ENCODE peak calls at places on chromosomes 2 and 18, in four cellular contexts. V is neuronal stem cell, Q is hepatocyte, W is K562. N is an unnamed sample.

GRCh38 chr2:59826177-59826576 is 727.3 kb downstream of the BCL11A start:
- DNase-seq in V (no peak), W (no peak), Q (no peak), N (no peak)

GRCh38 chr2:108383146-108383830 is 5.5 kb downstream of the SULT1C4 start:
- DNase-seq in W (no peak), Q (no peak), V (peak; percentile 9), N (no peak)

GRCh38 chr2:96949701-96950350 is 36.6 kb downstream of the FAM178B start:
- DNase-seq in Q (no peak), V (no peak), W (no peak), N (peak; percentile 24)

GRCh38 chr2:240831594-240832204 is 11.7 kb upstream of the KIF1A start:
- DNase-seq in W (no peak), V (no peak), Q (no peak), N (peak; percentile 24)

GRCh38 chr2:145126146-145126545 is 606.2 kb upstream of the ZEB2 start:
- DNase-seq in V (no peak), Q (no peak), W (no peak), N (no peak)

GRCh38 chr2:127673304-127674069 is 1.8 kb downstream of the LIMS2 start:
- DNase-seq in V (no peak), Q (peak; percentile 3), W (no peak), N (no peak)

GRCh38 chr2:95238131-95238530 is 30.8 kb downstream of the ZNF892 start:
- DNase-seq in V (no peak), Q (no peak), W (no peak), N (no peak)

GRCh38 chr2:37655442-37655841 is 16.0 kb downstream of the CDC42EP3 start:
- DNase-seq in W (no peak), Q (no peak), V (no peak), N (no peak)

GRCh38 chr2:126835811-126836210 is 62.9 kb upstream of the TEX51 start:
- DNase-seq in Q (no peak), V (no peak), W (no peak), N (no peak)

GRCh38 chr2:85435220-85435958 is 16.9 kb downstream of the SH2D6 start:
- DNase-seq in Q (no peak), W (no peak), V (no peak), N (no peak)

GRCh38 chr18:23189768-23190661 is 54.7 kb downstream of the CABLES1 start:
- DNase-seq in V (no peak), Q (no peak), W (no peak), N (no peak)

GRCh38 chr2:100252811-100253698 is 69.2 kb downstream of the LONRF2 start:
- DNase-seq in V (no peak), W (no peak), Q (no peak), N (peak; percentile 59)

GRCh38 chr18:3593904-3594759 is 144.2 kb downstream of the TGIF1 start:
- DNase-seq in Q (peak; percentile 92), V (peak; percentile 92), W (peak; percentile 90), N (peak; percentile 88)

GRCh38 chr2:162506706-162507105 is 162.8 kb downstream of the GCA start:
- DNase-seq in V (no peak), Q (no peak), W (no peak), N (no peak)

GRCh38 chr2:97011977-97012569 is 25.7 kb upstream of the FAM178B start:
- DNase-seq in V (peak; percentile 15), W (no peak), Q (peak; percentile 65), N (no peak)

GRCh38 chr2:20001361-20001863 is 11.1 kb downstream of the MATN3 start:
- DNase-seq in V (no peak), W (no peak), Q (no peak), N (no peak)

GRCh38 chr2:233460726-233461431 is 105.7 kb downstream of the USP40 start:
- DNase-seq in V (no peak), W (no peak), Q (no peak), N (peak; percentile 58)

GRCh38 chr2:31384351-31384750 is 30.2 kb downstream of the XDH start:
- DNase-seq in Q (peak; percentile 25), W (no peak), V (no peak), N (no peak)

GRCh38 chr2:221833972-221834371 is 261.9 kb upstream of the EPHA4 start:
- DNase-seq in Q (no peak), W (no peak), V (no peak), N (no peak)

GRCh38 chr2:48323146-48323545 is 206.8 kb upstream of the STON1 start:
- DNase-seq in W (no peak), V (no peak), Q (no peak), N (no peak)

GRCh38 chr2:53515435-53516332 is 251.9 kb upstream of the CHAC2 start:
- DNase-seq in Q (no peak), V (no peak), W (no peak), N (no peak)

GRCh38 chr2:58866040-58866439 is 624.9 kb upstream of the FANCL start:
- DNase-seq in V (peak; percentile 51), Q (no peak), W (no peak), N (no peak)

GRCh38 chr2:146544701-146545100 is 1300.1 kb upstream of the ACVR2A start:
- DNase-seq in V (no peak), W (no peak), Q (no peak), N (no peak)

GRCh38 chr18:48740846-48741485 is 202.1 kb downstream of the CTIF start:
- DNase-seq in V (no peak), Q (no peak), W (no peak), N (peak; percentile 62)

GRCh38 chr2:64632855-64633819 is 20.6 kb downstream of the SERTAD2 start:
- DNase-seq in V (no peak), W (no peak), Q (no peak), N (no peak)

GRCh38 chr2:44101246-44101645 is 67.4 kb upstream of the PPM1B start:
- DNase-seq in W (no peak), V (no peak), Q (no peak), N (no peak)

GRCh38 chr2:179861027-179861776 is at the start of gene ZNF385B:
- DNase-seq in W (no peak), Q (peak; percentile 49), V (peak; percentile 61), N (peak; percentile 70)

GRCh38 chr2:109474319-109474825 is 139.4 kb downstream of the SEPTIN10 start:
- DNase-seq in W (no peak), Q (no peak), V (no peak), N (no peak)

GRCh38 chr2:85709385-85709784 is 15.2 kb downstream of the GNLY start:
- DNase-seq in V (no peak), W (no peak), Q (no peak), N (no peak)

GRCh38 chr2:11073791-11074190 is 81.5 kb upstream of the SLC66A3 start:
- DNase-seq in V (no peak), W (no peak), Q (no peak), N (no peak)

GRCh38 chr2:15965564-15966019 is 25.2 kb downstream of the MYCN start:
- DNase-seq in V (peak; percentile 89), W (no peak), Q (no peak), N (no peak)

GRCh38 chr2:169452080-169452479 is 27.2 kb upstream of the BBS5 start:
- DNase-seq in V (peak; percentile 9), W (peak; percentile 56), Q (peak; percentile 44), N (no peak)

DNA sequence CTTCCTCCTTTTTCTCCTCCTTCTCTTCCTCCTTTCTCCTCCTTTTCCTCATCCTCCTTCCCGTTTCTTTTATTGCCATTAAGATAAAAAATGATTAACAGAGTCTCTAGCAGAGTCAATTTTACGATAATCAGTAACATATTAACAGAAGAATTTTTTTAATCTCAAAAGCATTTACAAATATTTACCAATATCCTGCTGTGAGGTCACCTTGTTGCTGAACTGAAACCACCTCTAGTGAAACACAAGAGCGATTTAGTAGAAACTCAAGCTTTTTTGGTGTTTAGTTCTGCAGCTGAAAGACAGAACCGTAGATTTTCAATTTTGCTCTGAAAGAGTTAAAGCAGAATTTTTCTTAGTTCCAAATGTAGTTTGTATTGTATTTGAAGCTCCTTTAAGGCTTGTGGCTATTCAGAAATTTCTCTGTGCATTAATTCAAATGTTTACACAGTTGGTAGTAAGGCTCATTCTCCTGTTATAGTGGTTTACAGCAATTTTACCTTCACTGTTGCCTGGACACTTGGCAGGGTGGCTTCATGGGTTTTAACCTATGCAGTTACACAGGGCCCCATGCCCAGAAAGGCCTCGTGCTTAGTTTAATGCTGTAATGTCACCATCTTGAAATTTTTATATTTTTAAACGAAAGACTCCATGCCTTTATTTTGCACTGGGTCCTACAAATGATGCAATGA is 1106.6 kb upstream of the FAM98A start:
- DNase-seq in V (no peak), W (no peak), Q (no peak), N (no peak)
- H3K27me3 ChIP-seq in V (no peaks in the 10 kb centered on the region), W (no peaks in the 10 kb centered on the region), Q (no peaks in the 10 kb centered on the region), N (no peaks in the 10 kb centered on the region)

GRCh38 chr18:63540131-63540530 is 2.0 kb upstream of the SERPINB12 start:
- DNase-seq in W (no peak), V (peak; percentile 30), Q (no peak), N (no peak)

GRCh38 chr18:63545094-63545493 is 2.9 kb downstream of the SERPINB12 start:
- DNase-seq in Q (no peak), W (no peak), V (no peak), N (no peak)

GRCh38 chr18:63542069-63542468 is at the start of gene SERPINB12:
- DNase-seq in V (no peak), W (no peak), Q (no peak), N (no peak)

GRCh38 chr18:63544017-63544416 is 1.8 kb downstream of the SERPINB12 start:
- DNase-seq in W (no peak), V (no peak), Q (no peak), N (no peak)
- H3K4me1 ChIP-seq in W (no peaks in the 10 kb centered on the region), V (peaks cover 20% of the 10 kb centered on the region), Q (no peaks in the 10 kb centered on the region), N (no peaks in the 10 kb centered on the region)

GRCh38 chr2:120461546-120462537 is 115.9 kb downstream of the INHBB start:
- DNase-seq in Q (no peak), V (no peak), W (no peak), N (no peak)
- H3K27me3 ChIP-seq in Q (no peaks in the 10 kb centered on the region), V (peaks cover 51% of the 10 kb centered on the region), W (peaks cover 8% of the 10 kb centered on the region), N (no peaks in the 10 kb centered on the region)

DNA sequence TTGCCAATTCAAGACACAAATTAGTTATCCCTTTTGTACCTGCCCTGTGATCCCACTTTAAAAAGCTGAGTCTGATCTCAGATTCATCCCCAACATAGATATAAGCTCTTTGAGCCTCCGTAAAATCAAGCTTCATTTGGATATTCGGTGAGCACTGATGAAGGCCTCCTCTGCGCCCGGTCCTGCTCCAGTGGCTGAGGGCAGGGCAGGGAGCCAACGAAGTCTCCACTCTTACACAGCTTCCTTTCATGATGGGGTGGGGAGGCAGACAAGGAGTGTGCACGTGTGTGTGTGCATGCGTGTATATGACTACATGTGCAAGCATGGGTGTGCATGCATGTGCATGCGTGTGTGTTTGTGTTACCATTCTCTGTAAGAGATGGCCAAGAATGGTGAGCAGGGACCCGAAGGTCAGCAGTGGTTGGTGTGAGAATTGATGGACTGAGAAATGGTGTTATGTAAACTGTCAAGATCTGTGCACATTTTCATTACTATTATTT is 43.6 kb downstream of the IL1RL2 start:
- DNase-seq in W (no peak), V (no peak), Q (no peak), N (no peak)
- H3K4me1 ChIP-seq in W (peaks cover 21% of the 10 kb centered on the region), V (peaks cover 2% of the 10 kb centered on the region), Q (peaks cover 24% of the 10 kb centered on the region), N (peaks cover 2% of the 10 kb centered on the region)